ENCODE peak calls at places on chromosomes 16 and 17, in seven cellular contexts. F is adrenal gland, J is GM12878, H is A549, B is uterus, O is body of pancreas, M is tibial nerve. Q is an unnamed sample.

GRCh38 chr16:71995038-71995437 is 5.2 kb downstream of the PKD1L3 start:
- DNase-seq in F (no peak), J (no peak), H (no peak), B (no peak), O (no peak), M (no peak), Q (no peak)

GRCh38 chr17:73952498-73953205 is 250.8 kb upstream of the RPL38 start:
- DNase-seq in F (peak), J (no peak), H (peak), B (no peak), O (peak), M (no peak), Q (no peak)

GRCh38 chr17:74744714-74745547 is 3.5 kb upstream of the NHERF1 start:
- DNase-seq in F (peak), J (no peak), H (peak), B (peak), O (peak), M (peak), Q (peak)

GRCh38 chr17:47980516-47980915 is 9.6 kb downstream of the CDK5RAP3 start:
- DNase-seq in F (no peak), J (no peak), H (no peak), B (no peak), O (no peak), M (no peak), Q (no peak)

GRCh38 chr17:20206068-20206467 is 196.9 kb downstream of the SPECC1 start:
- DNase-seq in F (no peak), J (no peak), H (peak), B (no peak), O (no peak), M (no peak), Q (no peak)

GRCh38 chr17:41500131-41500911 is 5.1 kb downstream of the KRT13 start:
- DNase-seq in F (no peak), J (no peak), H (peak), B (no peak), O (no peak), M (no peak), Q (no peak)

GRCh38 chr17:63286254-63286653 is 159.9 kb downstream of the CYB561 start:
- DNase-seq in F (no peak), J (no peak), H (peak), B (no peak), O (no peak), M (no peak), Q (no peak)

GRCh38 chr17:75338335-75338734 is 49.1 kb upstream of the SLC25A19 start:
- DNase-seq in F (no peak), J (no peak), H (no peak), B (no peak), O (no peak), M (no peak), Q (no peak)

GRCh38 chr16:48099455-48099854 is 56.3 kb downstream of the ABCC12 start:
- DNase-seq in F (no peak), J (no peak), H (peak), B (no peak), O (no peak), M (no peak), Q (no peak)

GRCh38 chr16:20901068-20901440 is 483 bp downstream of the LYRM1 start:
- DNase-seq in F (no peak), J (no peak), H (no peak), B (no peak), O (no peak), M (no peak), Q (no peak)

GRCh38 chr16:84672276-84673202 is 24.2 kb downstream of the KLHL36 start:
- DNase-seq in F (peak), J (no peak), H (peak), B (peak), O (peak), M (peak), Q (peak)

GRCh38 chr17:73686961-73687360 is 42.7 kb upstream of the SDK2 start:
- DNase-seq in F (no peak), J (no peak), H (no peak), B (no peak), O (no peak), M (no peak), Q (no peak)

GRCh38 chr16:10465821-10466220 is 80.0 kb downstream of the ATF7IP2 start:
- DNase-seq in F (no peak), J (no peak), H (no peak), B (no peak), O (no peak), M (no peak), Q (no peak)

GRCh38 chr17:72033311-72033710 is 87.5 kb upstream of the SOX9 start:
- DNase-seq in F (no peak), J (no peak), H (no peak), B (no peak), O (no peak), M (no peak), Q (no peak)

GRCh38 chr16:57606847-57607501 is 21.5 kb upstream of the ADGRG1 start:
- DNase-seq in F (peak), J (no peak), H (no peak), B (no peak), O (peak), M (no peak), Q (no peak)

GRCh38 chr16:529012-529575 is 1.6 kb downstream of the CAPN15 start:
- DNase-seq in F (no peak), J (no peak), H (no peak), B (no peak), O (peak), M (no peak), Q (no peak)

GRCh38 chr16:11585460-11586374 is 1.0 kb downstream of the LITAF start:
- DNase-seq in F (peak), J (no peak), H (peak), B (peak), O (peak), M (no peak), Q (no peak)

GRCh38 chr16:68450741-68451140 is 2.4 kb upstream of the SMPD3 start:
- DNase-seq in F (no peak), J (no peak), H (no peak), B (no peak), O (no peak), M (no peak), Q (no peak)

GRCh38 chr16:23509763-23510153 is 536 bp downstream of the GGA2 start:
- DNase-seq in F (peak), J (no peak), H (no peak), B (peak), O (peak), M (no peak), Q (no peak)

DNA sequence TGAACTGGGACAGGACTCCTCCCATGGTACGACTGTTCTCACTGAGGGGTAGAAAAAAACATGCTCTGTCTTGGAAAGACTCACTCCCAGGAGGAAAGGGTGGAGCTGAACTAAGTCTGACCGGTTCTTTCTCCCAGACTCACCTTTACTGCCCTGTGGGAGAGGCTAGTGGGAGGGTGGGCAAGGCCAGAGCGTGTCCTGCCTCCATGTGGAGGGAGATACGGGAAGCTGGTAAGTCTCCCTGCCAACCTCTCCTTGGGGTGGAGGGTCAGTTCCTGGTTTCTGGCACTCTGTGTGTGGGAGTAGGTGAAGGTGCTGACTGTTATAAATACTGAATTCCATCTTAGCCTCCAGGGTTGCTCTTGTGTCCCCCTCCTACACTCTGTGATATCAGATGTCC is 26.8 kb upstream of the FAM20A start:
- DNase-seq in F (no peak), J (no peak), H (no peak), B (peak), O (no peak), M (no peak), Q (no peak)
- H3K27ac ChIP-seq in F (peak), J (no peak), H (no peak), B (peak), O (no peak), M (peak), Q (peak)

GRCh38 chr17:49871211-49871610 is 23.3 kb upstream of the TAC4 start:
- DNase-seq in F (no peak), J (no peak), H (no peak), B (no peak), O (no peak), M (no peak), Q (no peak)
- TF ChIP-seq POLR2A in F (no peak), J (no peak), H (no peak), B (no peak), O (no peak), M (no peak), Q (no peak)

DNA sequence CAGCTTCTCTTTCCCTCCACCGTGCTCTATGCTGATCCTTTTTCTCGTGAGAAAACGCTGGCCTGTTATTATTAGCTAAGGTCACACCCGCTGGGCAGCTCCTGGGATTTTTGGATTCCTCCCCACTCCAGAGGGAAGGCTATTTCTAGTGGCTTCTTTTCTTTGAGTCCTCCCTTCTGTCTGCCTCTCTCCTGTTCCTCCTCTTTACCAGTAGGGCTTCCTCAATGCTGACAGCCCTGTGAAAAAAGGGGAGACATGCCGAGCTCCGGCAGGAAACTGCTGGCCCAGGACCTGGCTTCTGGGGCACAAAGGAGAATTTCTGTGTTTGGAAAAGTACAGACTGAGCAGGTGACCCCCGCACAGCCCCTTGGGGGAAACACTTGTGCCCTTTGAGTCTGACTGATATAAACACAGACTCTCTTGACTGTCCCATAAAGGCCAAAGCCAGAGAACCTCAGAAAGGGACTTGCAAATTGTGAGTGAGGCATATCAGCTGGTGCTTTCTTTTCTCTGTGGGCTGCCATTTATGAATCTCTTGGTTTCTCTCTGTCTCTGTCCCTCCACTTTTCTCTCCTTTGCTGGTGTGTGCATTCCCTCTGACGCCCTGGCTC is 14.0 kb upstream of the RNF135 start:
- DNase-seq in F (no peak), J (no peak), H (no peak), B (no peak), O (no peak), M (no peak), Q (no peak)
- H3K27ac ChIP-seq in F (peak), J (no peak), H (no peak), B (peak), O (peak), M (peak), Q (peak)

GRCh38 chr17:80220709-80221215 is 535 bp downstream of the SLC26A11 start:
- DNase-seq in F (peak), J (no peak), H (no peak), B (peak), O (peak), M (no peak), Q (no peak)

GRCh38 chr17:80219013-80219776 is 938 bp downstream of the SGSH start:
- DNase-seq in F (peak), J (peak), H (peak), B (peak), O (peak), M (peak), Q (peak)

GRCh38 chr17:80218391-80218790 is 1.7 kb downstream of the SGSH start:
- DNase-seq in F (no peak), J (no peak), H (no peak), B (no peak), O (no peak), M (no peak), Q (no peak)

GRCh38 chr17:80221401-80221800 is 1.2 kb downstream of the SLC26A11 start:
- DNase-seq in F (peak), J (no peak), H (no peak), B (no peak), O (no peak), M (no peak), Q (no peak)

GRCh38 chr17:80219777-80220708 is at the start of the genes SGSH and SLC26A11:
- DNase-seq in F (peak), J (no peak), H (peak), B (peak), O (peak), M (peak), Q (no peak)
- TF ChIP-seq POLR2A in F (peak), J (peak), H (peak), B (peak), O (peak), M (peak), Q (peak)

DNA sequence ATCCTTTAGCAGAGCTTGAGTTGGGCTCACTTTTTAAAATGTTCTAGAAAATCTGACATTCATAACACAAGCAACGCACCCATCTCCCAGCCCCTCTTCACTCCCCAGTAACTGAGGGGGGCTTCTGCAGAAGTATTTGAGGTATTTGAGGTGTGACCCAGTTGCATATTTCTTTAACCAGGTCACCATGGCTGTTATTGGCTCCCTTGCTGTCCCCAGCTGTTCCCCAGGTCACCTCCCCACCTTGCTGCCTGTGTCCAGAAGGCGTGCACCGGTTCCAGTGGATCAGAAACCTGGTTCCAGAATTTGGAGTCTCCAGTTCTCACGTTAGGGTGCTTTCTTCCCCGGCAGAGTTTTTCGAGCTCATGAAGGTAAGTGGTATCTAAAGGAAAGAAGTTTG is 13.8 kb downstream of the PGS1 start:
- DNase-seq in F (no peak), J (no peak), H (no peak), B (no peak), O (no peak), M (no peak), Q (no peak)
- H3K27ac ChIP-seq in F (no peak), J (no peak), H (peak), B (no peak), O (no peak), M (no peak), Q (no peak)

DNA sequence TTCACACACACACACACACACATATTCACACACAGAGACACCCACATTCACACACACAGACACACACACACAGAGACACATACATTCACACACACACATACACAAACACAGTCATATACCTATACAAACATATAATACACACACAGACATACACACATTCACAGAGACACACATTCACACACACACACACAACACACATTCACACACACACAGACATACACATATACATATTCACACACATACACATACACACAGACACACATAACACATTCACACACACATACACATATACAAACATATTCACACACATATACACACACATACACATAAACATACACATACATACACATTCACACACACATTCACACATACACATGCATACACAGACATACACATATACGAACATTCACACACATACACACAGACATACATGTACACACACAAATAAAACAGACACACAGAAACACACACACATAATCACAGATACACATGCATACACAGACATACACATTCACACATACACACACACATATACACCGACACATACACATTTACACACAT is 7.9 kb downstream of the PRCD start:
- DNase-seq in F (no peak), J (no peak), H (no peak), B (no peak), O (no peak), M (no peak), Q (no peak)
- TF ChIP-seq POLR2A in F (no peak), J (no peak), H (no peak), B (no peak), O (no peak), M (no peak), Q (no peak)

DNA sequence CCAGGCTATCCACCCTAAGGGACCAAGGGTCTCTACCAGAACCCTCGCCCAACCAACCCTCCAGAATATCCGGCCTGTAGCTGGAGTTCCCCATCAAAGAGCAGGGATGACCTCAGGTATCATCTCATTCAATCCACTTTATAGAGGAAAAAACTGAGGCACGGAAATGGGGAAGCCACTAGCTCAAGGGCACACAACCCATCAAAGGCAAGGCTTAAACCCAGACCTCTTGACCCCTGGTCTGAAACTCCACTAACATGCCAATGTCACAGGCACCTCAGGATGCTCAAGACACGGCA is 1.6 kb downstream of the TBC1D10B start:
- DNase-seq in F (no peak), J (no peak), H (no peak), B (no peak), O (no peak), M (no peak), Q (no peak)
- H3K27ac ChIP-seq in F (peak), J (peak), H (peak), B (peak), O (peak), M (peak), Q (peak)

GRCh38 chr16:80123189-80123588 is 417.6 kb upstream of the DYNLRB2 start:
- DNase-seq in F (no peak), J (no peak), H (no peak), B (no peak), O (no peak), M (no peak), Q (no peak)
- TF ChIP-seq POLR2A in F (no peak), J (no peak), H (no peak), B (no peak), O (no peak), M (no peak), Q (no peak)

DNA sequence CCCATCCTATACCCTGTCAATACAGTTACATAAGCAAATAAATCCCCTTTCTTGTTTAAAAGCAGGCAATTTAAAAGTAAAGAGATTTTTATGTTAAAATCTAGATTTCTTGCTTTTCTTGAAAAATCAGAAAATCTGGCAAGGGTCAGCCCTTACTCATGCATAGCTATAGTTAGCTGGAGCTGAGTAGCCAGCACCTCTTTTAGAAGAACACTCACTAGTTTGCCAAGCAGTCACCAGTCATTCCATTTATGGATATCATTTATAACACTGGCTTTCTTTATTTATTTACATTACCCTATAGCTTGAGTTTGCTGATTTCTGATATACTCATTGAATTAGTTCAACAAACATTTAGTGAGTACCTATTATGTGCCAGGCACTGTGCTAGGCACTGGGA is 45.7 kb downstream of the NXPH3 start:
- DNase-seq in F (no peak), J (no peak), H (no peak), B (no peak), O (no peak), M (no peak), Q (no peak)
- H3K27ac ChIP-seq in F (no peak), J (no peak), H (no peak), B (no peak), O (no peak), M (no peak), Q (peak)

GRCh38 chr17:66338937-66339336 is 36.5 kb downstream of the PRKCA start:
- DNase-seq in F (no peak), J (no peak), H (no peak), B (no peak), O (no peak), M (no peak), Q (no peak)

GRCh38 chr17:66341462-66341861 is 39.0 kb downstream of the PRKCA start:
- DNase-seq in F (no peak), J (no peak), H (no peak), B (no peak), O (no peak), M (no peak), Q (no peak)

GRCh38 chr17:66337866-66338472 is 35.6 kb downstream of the PRKCA start:
- DNase-seq in F (no peak), J (no peak), H (no peak), B (no peak), O (no peak), M (no peak), Q (no peak)

GRCh38 chr17:66339563-66339962 is 37.1 kb downstream of the PRKCA start:
- DNase-seq in F (no peak), J (no peak), H (no peak), B (no peak), O (no peak), M (no peak), Q (no peak)

DNA sequence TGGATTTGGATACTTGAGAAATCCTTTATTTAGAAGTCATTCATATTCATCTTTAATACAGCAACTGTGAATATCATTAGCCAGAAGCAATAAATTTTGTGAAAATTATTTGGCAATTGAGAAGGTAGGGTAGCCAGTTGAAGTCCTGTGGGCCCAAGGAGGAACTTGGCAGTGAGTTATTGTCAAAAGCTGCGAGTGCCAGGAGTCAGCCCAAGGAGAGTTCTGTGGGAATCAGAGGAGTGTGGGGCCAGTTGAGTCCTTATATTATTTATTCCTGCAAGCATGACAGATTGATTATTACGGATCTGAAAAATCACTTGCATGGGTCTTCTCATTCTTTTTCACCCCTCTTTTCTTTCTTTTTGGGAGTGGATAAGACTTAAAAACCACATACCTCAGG is 38.3 kb downstream of the PRKCA start:
- DNase-seq in F (no peak), J (no peak), H (no peak), B (no peak), O (peak), M (no peak), Q (no peak)
- TF ChIP-seq POLR2A in F (no peak), J (no peak), H (no peak), B (no peak), O (no peak), M (no peak), Q (no peak)

Q was measured in esophagus squamous epithelium.